ENCODE peak calls at places on chromosomes 6 and 20, in eight cellular contexts. One of them, this sample, is unnamed.

GRCh38 chr6:154506108-154506507 is 4.4 kb downstream of the CNKSR3 start:
- DNase-seq in thoracic aorta: no peak
- DNase-seq in left ventricle myocardium inferior: no peak
- DNase-seq in mesendoderm: no peak
- DNase-seq in K562: no peak
- DNase-seq in adrenal gland: no peak
- DNase-seq in GM23248: no peak
- DNase-seq in A549: no peak
- DNase-seq in this sample: no peak

GRCh38 chr6:143260857-143261256 is 189.6 kb downstream of the ADAT2 start:
- DNase-seq in thoracic aorta: no peak
- DNase-seq in A549: peak; percentile 1
- DNase-seq in left ventricle myocardium inferior: no peak
- DNase-seq in GM23248: peak; percentile 72
- DNase-seq in adrenal gland: no peak
- DNase-seq in mesendoderm: no peak
- DNase-seq in K562: no peak
- DNase-seq in this sample: no peak

GRCh38 chr6:33088258-33088930 is 12.6 kb downstream of the HLA-DPB1 start:
- DNase-seq in adrenal gland: no peak
- DNase-seq in mesendoderm: no peak
- DNase-seq in A549: no peak
- DNase-seq in left ventricle myocardium inferior: no peak
- DNase-seq in thoracic aorta: no peak
- DNase-seq in GM23248: no peak
- DNase-seq in K562: no peak
- DNase-seq in this sample: no peak

GRCh38 chr6:30322527-30323501 is 3.9 kb upstream of the TRIM39 start:
- DNase-seq in A549: no peak
- DNase-seq in thoracic aorta: no peak
- DNase-seq in adrenal gland: no peak
- DNase-seq in GM23248: peak; percentile 61
- DNase-seq in left ventricle myocardium inferior: no peak
- DNase-seq in K562: peak; percentile 57
- DNase-seq in mesendoderm: peak; percentile 29
- DNase-seq in this sample: no peak

GRCh38 chr6:107627928-107628327 is 138.0 kb downstream of the SOBP start:
- DNase-seq in mesendoderm: no peak
- DNase-seq in K562: no peak
- DNase-seq in thoracic aorta: no peak
- DNase-seq in left ventricle myocardium inferior: no peak
- DNase-seq in adrenal gland: no peak
- DNase-seq in A549: no peak
- DNase-seq in GM23248: no peak
- DNase-seq in this sample: no peak

GRCh38 chr6:2162089-2162465 is 83.3 kb downstream of the GMDS start:
- DNase-seq in A549: no peak
- DNase-seq in mesendoderm: no peak
- DNase-seq in GM23248: peak; percentile 17
- DNase-seq in adrenal gland: no peak
- DNase-seq in left ventricle myocardium inferior: no peak
- DNase-seq in thoracic aorta: no peak
- DNase-seq in K562: no peak
- DNase-seq in this sample: no peak

GRCh38 chr6:39225543-39225942 is 3.7 kb downstream of the KCNK5 start:
- DNase-seq in K562: peak; percentile 89
- DNase-seq in GM23248: no peak
- DNase-seq in A549: no peak
- DNase-seq in mesendoderm: peak; percentile 77
- DNase-seq in adrenal gland: peak; percentile 30
- DNase-seq in left ventricle myocardium inferior: no peak
- DNase-seq in thoracic aorta: no peak
- DNase-seq in this sample: no peak

GRCh38 chr6:10425177-10425972 is 10.5 kb upstream of the TFAP2A start:
- DNase-seq in A549: no peak
- DNase-seq in left ventricle myocardium inferior: no peak
- DNase-seq in adrenal gland: no peak
- DNase-seq in mesendoderm: peak; percentile 70
- DNase-seq in GM23248: peak; percentile 50
- DNase-seq in K562: no peak
- DNase-seq in thoracic aorta: no peak
- DNase-seq in this sample: no peak

GRCh38 chr6:105952762-105953700 is 133.1 kb upstream of the PRDM1 start:
- DNase-seq in adrenal gland: no peak
- DNase-seq in left ventricle myocardium inferior: no peak
- DNase-seq in GM23248: no peak
- DNase-seq in thoracic aorta: no peak
- DNase-seq in K562: no peak
- DNase-seq in A549: no peak
- DNase-seq in mesendoderm: peak; percentile 98
- DNase-seq in this sample: no peak

GRCh38 chr6:47308674-47309325 is 905 bp downstream of the TNFRSF21 start:
- DNase-seq in thoracic aorta: no peak
- DNase-seq in A549: peak; percentile 29
- DNase-seq in K562: peak; percentile 31
- DNase-seq in left ventricle myocardium inferior: peak; percentile 32
- DNase-seq in GM23248: peak; percentile 53
- DNase-seq in mesendoderm: peak; percentile 45
- DNase-seq in adrenal gland: peak; percentile 8
- DNase-seq in this sample: no peak

GRCh38 chr20:46206025-46206424 is 87.9 kb downstream of the CD40 start:
- DNase-seq in thoracic aorta: no peak
- DNase-seq in left ventricle myocardium inferior: peak; percentile 36
- DNase-seq in K562: peak; percentile 70
- DNase-seq in mesendoderm: no peak
- DNase-seq in A549: no peak
- DNase-seq in GM23248: peak; percentile 62
- DNase-seq in adrenal gland: peak; percentile 66
- DNase-seq in this sample: no peak

GRCh38 chr20:36202891-36203338 is 33.4 kb upstream of the AAR2 start:
- DNase-seq in GM23248: peak; percentile 55
- DNase-seq in adrenal gland: peak; percentile 79
- DNase-seq in thoracic aorta: no peak
- DNase-seq in left ventricle myocardium inferior: peak; percentile 65
- DNase-seq in K562: peak; percentile 86
- DNase-seq in A549: peak; percentile 48
- DNase-seq in mesendoderm: peak; percentile 78
- DNase-seq in this sample: peak; percentile 52

GRCh38 chr6:18514180-18514579 is 127.0 kb downstream of the RNF144B start:
- DNase-seq in GM23248: no peak
- DNase-seq in left ventricle myocardium inferior: no peak
- DNase-seq in adrenal gland: no peak
- DNase-seq in mesendoderm: no peak
- DNase-seq in K562: no peak
- DNase-seq in A549: no peak
- DNase-seq in thoracic aorta: no peak
- DNase-seq in this sample: no peak

GRCh38 chr6:44473870-44474631 is 86.5 kb downstream of the CDC5L start:
- DNase-seq in mesendoderm: no peak
- DNase-seq in thoracic aorta: no peak
- DNase-seq in K562: no peak
- DNase-seq in adrenal gland: no peak
- DNase-seq in A549: no peak
- DNase-seq in GM23248: no peak
- DNase-seq in left ventricle myocardium inferior: no peak
- DNase-seq in this sample: no peak

GRCh38 chr6:95545691-95546090 is 31.6 kb upstream of the MANEA start:
- DNase-seq in mesendoderm: no peak
- DNase-seq in left ventricle myocardium inferior: no peak
- DNase-seq in adrenal gland: no peak
- DNase-seq in K562: no peak
- DNase-seq in GM23248: no peak
- DNase-seq in A549: no peak
- DNase-seq in thoracic aorta: no peak
- DNase-seq in this sample: no peak
- H3K4me3 ChIP-seq in mesendoderm: no peak overlapping the region
- H3K4me3 ChIP-seq in left ventricle myocardium inferior: no peak overlapping the region
- H3K4me3 ChIP-seq in adrenal gland: no peak overlapping the region
- H3K4me3 ChIP-seq in K562: no peak overlapping the region
- H3K4me3 ChIP-seq in GM23248: no peak overlapping the region
- H3K4me3 ChIP-seq in A549: no peak overlapping the region
- H3K4me3 ChIP-seq in thoracic aorta: no peak overlapping the region
- H3K4me3 ChIP-seq in this sample: no peak overlapping the region

DNA sequence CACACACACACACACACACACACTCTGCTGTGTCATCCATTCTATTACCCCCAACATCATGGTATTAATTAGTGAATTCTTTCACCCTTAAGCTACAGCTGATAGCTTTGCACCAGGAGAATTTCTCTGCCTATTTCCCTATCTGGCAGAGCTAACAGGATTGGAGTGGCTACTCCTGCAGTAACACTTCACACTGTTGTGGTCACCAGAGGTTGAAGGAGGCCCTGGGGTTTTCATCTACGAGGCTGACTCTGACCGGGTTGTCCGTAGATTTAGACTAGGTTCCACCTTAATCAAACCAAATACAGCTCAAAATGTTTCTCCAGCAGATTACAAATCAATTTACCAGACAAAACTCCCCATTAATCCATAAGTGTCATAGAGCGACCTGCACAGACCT is 69.2 kb upstream of the RIPOR2 start:
- DNase-seq in GM23248: no peak
- DNase-seq in mesendoderm: peak; percentile 37
- DNase-seq in thoracic aorta: no peak
- DNase-seq in K562: no peak
- DNase-seq in A549: no peak
- DNase-seq in left ventricle myocardium inferior: no peak
- DNase-seq in adrenal gland: no peak
- DNase-seq in this sample: no peak
- H3K27ac ChIP-seq in GM23248: no peak overlapping the region
- H3K27ac ChIP-seq in mesendoderm: no peak overlapping the region
- H3K27ac ChIP-seq in thoracic aorta: no peak overlapping the region
- H3K27ac ChIP-seq in K562: no peak overlapping the region
- H3K27ac ChIP-seq in A549: no peak overlapping the region
- H3K27ac ChIP-seq in left ventricle myocardium inferior: no peak overlapping the region
- H3K27ac ChIP-seq in adrenal gland: no peak overlapping the region
- H3K27ac ChIP-seq in this sample: no peak overlapping the region

GRCh38 chr6:31658158-31658688 is 2.4 kb downstream of the C6orf47 start:
- DNase-seq in mesendoderm: no peak
- DNase-seq in adrenal gland: no peak
- DNase-seq in thoracic aorta: no peak
- DNase-seq in left ventricle myocardium inferior: no peak
- DNase-seq in GM23248: no peak
- DNase-seq in K562: no peak
- DNase-seq in A549: no peak
- DNase-seq in this sample: no peak

GRCh38 chr6:31657406-31658157 is 1.9 kb downstream of the APOM start:
- DNase-seq in thoracic aorta: no peak
- DNase-seq in A549: no peak
- DNase-seq in mesendoderm: no peak
- DNase-seq in GM23248: peak; percentile 44
- DNase-seq in K562: peak; percentile 66
- DNase-seq in left ventricle myocardium inferior: no peak
- DNase-seq in adrenal gland: no peak
- DNase-seq in this sample: no peak

GRCh38 chr6:31660224-31660997 is at the start of gene C6orf47:
- DNase-seq in left ventricle myocardium inferior: peak; percentile 90
- DNase-seq in adrenal gland: peak; percentile 94
- DNase-seq in thoracic aorta: peak; percentile 54
- DNase-seq in A549: peak; percentile 73
- DNase-seq in GM23248: peak; percentile 91
- DNase-seq in K562: peak; percentile 97
- DNase-seq in mesendoderm: peak; percentile 90
- DNase-seq in this sample: no peak

GRCh38 chr6:31659649-31660223 is 842 bp downstream of the C6orf47 start:
- DNase-seq in mesendoderm: no peak
- DNase-seq in left ventricle myocardium inferior: no peak
- DNase-seq in A549: no peak
- DNase-seq in K562: peak; percentile 59
- DNase-seq in GM23248: peak; percentile 64
- DNase-seq in adrenal gland: peak; percentile 60
- DNase-seq in thoracic aorta: no peak
- DNase-seq in this sample: no peak

DNA sequence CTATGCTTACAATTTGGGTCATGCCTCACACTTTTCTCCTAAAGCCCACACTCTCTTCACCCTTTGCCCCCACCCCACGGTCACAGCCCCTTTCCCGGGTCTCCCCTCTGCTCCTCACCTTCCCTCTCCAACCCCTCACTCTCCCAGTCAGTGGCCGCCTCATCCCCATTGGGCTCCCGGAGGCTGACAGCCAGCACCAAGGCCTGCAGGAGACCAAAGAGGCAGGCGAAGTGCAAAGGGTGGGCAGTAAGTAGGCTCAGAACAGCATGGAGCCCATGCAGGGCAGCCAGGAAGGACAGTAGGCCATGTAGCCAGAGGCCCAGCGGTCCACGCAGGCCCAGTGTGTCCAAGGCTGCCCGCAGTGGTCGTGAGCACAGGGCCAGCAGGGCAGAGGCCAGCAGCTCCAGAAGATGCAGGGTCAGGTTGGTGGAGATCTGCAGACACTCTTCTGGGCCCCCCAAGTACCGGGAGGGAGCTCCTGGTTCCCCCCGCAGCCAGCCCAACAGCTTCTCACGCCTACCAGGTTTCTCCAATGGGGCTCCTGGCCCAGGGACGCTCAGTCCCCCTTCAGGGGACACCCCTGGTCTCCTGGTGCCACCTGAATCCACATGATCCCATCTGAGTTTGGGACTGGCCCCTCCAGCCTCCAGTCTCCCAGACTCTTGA is 1.5 kb downstream of the C6orf47 start:
- DNase-seq in left ventricle myocardium inferior: no peak
- DNase-seq in K562: no peak
- DNase-seq in mesendoderm: no peak
- DNase-seq in adrenal gland: no peak
- DNase-seq in GM23248: no peak
- DNase-seq in A549: no peak
- DNase-seq in thoracic aorta: no peak
- DNase-seq in this sample: no peak
- H3K4me1 ChIP-seq in left ventricle myocardium inferior: peaks cover 70% of the 10 kb centered on the region
- H3K4me1 ChIP-seq in K562: peaks cover 61% of the 10 kb centered on the region
- H3K4me1 ChIP-seq in mesendoderm: peaks cover 8% of the 10 kb centered on the region
- H3K4me1 ChIP-seq in adrenal gland: peaks cover 44% of the 10 kb centered on the region
- H3K4me1 ChIP-seq in GM23248: peaks cover 24% of the 10 kb centered on the region
- H3K4me1 ChIP-seq in A549: peaks cover 28% of the 10 kb centered on the region
- H3K4me1 ChIP-seq in thoracic aorta: peaks cover 25% of the 10 kb centered on the region
- H3K4me1 ChIP-seq in this sample: peaks cover 2% of the 10 kb centered on the region

DNA sequence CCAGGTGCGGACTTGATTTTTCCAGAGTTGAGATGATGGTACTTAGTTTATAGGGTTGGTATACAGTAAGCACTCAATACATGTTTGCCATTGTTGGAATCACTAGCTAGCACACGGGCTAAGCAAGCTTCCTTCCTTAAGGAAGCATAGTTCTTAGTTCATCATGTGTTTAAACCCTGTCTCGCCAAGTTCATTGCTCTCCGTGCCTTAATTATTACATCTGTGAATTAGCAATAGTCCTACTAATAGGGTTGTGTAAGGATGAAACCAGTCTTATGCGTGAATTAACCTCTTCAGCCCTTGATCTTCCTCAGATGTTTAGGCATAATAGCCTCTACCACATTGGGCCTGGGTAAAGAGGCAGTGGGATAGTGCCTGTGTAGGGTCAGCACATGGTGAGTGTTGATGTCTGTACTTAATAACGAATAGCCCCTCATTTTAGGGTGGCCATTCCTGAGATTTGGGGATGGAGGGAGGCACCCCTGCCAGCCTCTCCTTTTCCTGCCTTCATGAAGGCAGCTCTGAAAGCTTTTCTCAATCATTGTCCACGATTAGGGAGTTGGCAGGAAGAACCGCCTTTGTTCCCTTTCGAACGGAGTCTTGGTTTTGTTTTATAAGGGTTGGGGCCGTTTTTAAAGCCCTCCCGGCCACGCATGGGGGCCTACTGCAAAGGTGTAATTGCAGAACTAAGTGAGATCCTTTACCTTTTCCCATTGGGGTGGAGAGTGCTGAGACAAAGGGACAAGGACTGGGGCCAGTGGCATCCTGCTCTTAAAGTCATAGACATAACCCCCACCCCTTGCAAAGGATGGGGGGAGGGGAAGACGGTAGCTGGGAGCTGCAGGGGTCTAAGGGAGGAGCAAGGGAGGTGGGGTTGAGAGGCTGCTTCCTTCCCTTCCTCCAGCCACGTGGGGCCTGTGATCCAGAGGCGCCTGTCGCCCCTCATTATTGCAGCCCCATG is 2.1 kb downstream of the DNMT3B start:
- DNase-seq in thoracic aorta: no peak
- DNase-seq in GM23248: no peak
- DNase-seq in adrenal gland: no peak
- DNase-seq in mesendoderm: peak; percentile 97
- DNase-seq in A549: no peak
- DNase-seq in left ventricle myocardium inferior: no peak
- DNase-seq in K562: peak; percentile 81
- DNase-seq in this sample: no peak
- H3K4me3 ChIP-seq in thoracic aorta: no peak overlapping the region
- H3K4me3 ChIP-seq in GM23248: peak overlapping the region; percentile 98
- H3K4me3 ChIP-seq in adrenal gland: no peak overlapping the region
- H3K4me3 ChIP-seq in mesendoderm: peak overlapping the region; percentile 52
- H3K4me3 ChIP-seq in A549: peak overlapping the region; percentile 99
- H3K4me3 ChIP-seq in left ventricle myocardium inferior: no peak overlapping the region
- H3K4me3 ChIP-seq in K562: peak overlapping the region; percentile 90
- H3K4me3 ChIP-seq in this sample: peak overlapping the region; percentile 100